ENCODE peak calls at places on chromosomes 5 and 9, in six cellular contexts. H is CD8-positive, alpha-beta T cell; A is breast epithelium; N is OCI-LY7; F is kidney; R is right cardiac atrium. W is an unnamed sample.

GRCh38 chr9:89425024-89425805 is 72.7 kb downstream of the SEMA4D start:
- DNase-seq in N (no peak), F (no peak), A (no peak), H (no peak), R (no peak), W (no peak)

GRCh38 chr9:83999141-83999918 is 18.7 kb downstream of the RMI1 start:
- DNase-seq in N (no peak), A (no peak), F (no peak), H (no peak), R (no peak), W (no peak)

GRCh38 chr9:32968101-32969011 is 33.1 kb downstream of the APTX start:
- DNase-seq in A (peak; percentile 22), F (no peak), H (peak; percentile 37), R (peak; percentile 44), N (peak; percentile 64), W (no peak)

GRCh38 chr9:38708759-38709158 is 11.2 kb downstream of the FAM240B start:
- DNase-seq in N (no peak), R (no peak), H (no peak), F (no peak), A (no peak), W (no peak)

GRCh38 chr5:175378444-175379028 is 65.4 kb downstream of the DRD1 start:
- DNase-seq in R (no peak), N (no peak), F (no peak), H (no peak), A (no peak), W (no peak)

GRCh38 chr5:1759378-1759970 is 40.2 kb downstream of the MRPL36 start:
- DNase-seq in N (no peak), R (no peak), A (no peak), F (no peak), H (no peak), W (no peak)

GRCh38 chr5:139197710-139198669 is at the start of gene SIL1:
- DNase-seq in F (peak; percentile 99), A (peak; percentile 96), N (peak; percentile 96), H (peak; percentile 96), R (peak; percentile 98), W (peak; percentile 94)

GRCh38 chr9:126697350-126697749 is 83.6 kb downstream of the LMX1B start:
- DNase-seq in H (no peak), N (no peak), R (no peak), F (peak; percentile 48), A (no peak), W (no peak)

GRCh38 chr5:134090482-134090881 is 24.0 kb upstream of the TCF7 start:
- DNase-seq in H (peak; percentile 86), R (no peak), A (no peak), N (peak; percentile 45), F (no peak), W (no peak)

GRCh38 chr9:131876486-131876885 is 136.6 kb upstream of the RAPGEF1 start:
- DNase-seq in N (no peak), F (peak; percentile 40), A (no peak), H (no peak), R (no peak), W (no peak)

GRCh38 chr9:35563791-35564197 is 41.3 kb upstream of the TESK1 start:
- DNase-seq in N (no peak), H (no peak), R (peak; percentile 65), F (peak; percentile 78), A (peak; percentile 30), W (no peak)

GRCh38 chr9:38256461-38256860 is 136.0 kb upstream of the ALDH1B1 start:
- DNase-seq in R (no peak), N (no peak), H (no peak), A (no peak), F (no peak), W (no peak)

GRCh38 chr5:112628219-112628618 is 109.5 kb upstream of the APC start:
- DNase-seq in R (no peak), A (no peak), H (no peak), N (no peak), F (no peak), W (no peak)

GRCh38 chr9:131255731-131256197 is 20.5 kb downstream of the FAM78A start:
- DNase-seq in A (no peak), F (no peak), R (peak; percentile 10), N (no peak), H (no peak), W (no peak)

GRCh38 chr9:98215821-98216220 is 23.4 kb upstream of the CORO2A start:
- DNase-seq in F (peak; percentile 43), N (peak; percentile 32), A (no peak), R (no peak), H (no peak), W (no peak)

GRCh38 chr9:3527653-3527960 is 1.8 kb upstream of the RFX3 start:
- DNase-seq in N (peak; percentile 19), R (no peak), H (no peak), F (no peak), A (no peak), W (no peak)

GRCh38 chr5:165404917-165405316 is 1899.5 kb downstream of the MAT2B start:
- DNase-seq in N (no peak), R (no peak), A (no peak), F (no peak), H (no peak), W (no peak)

GRCh38 chr5:139611703-139612584 is 36.2 kb upstream of the CXXC5 start:
- DNase-seq in A (no peak), R (no peak), F (no peak), N (no peak), H (no peak), W (no peak)

GRCh38 chr5:58849995-58850667 is 267.3 kb downstream of the RAB3C start:
- DNase-seq in A (no peak), H (no peak), F (no peak), R (no peak), N (peak; percentile 33), W (no peak)

GRCh38 chr5:140054086-140054689 is 11.1 kb upstream of the NRG2 start:
- DNase-seq in H (no peak), A (no peak), N (no peak), R (no peak), F (no peak), W (no peak)

GRCh38 chr5:137758719-137759312 is 4.7 kb upstream of the HNRNPA0 start:
- DNase-seq in N (no peak), F (no peak), A (no peak), H (no peak), R (no peak), W (no peak)

GRCh38 chr9:7592321-7593319 is 207.0 kb downstream of the DMAC1 start:
- DNase-seq in N (no peak), A (no peak), F (no peak), H (no peak), R (no peak), W (no peak)

GRCh38 chr5:132471944-132472343 is 18.6 kb downstream of the IRF1 start:
- DNase-seq in F (peak; percentile 59), R (no peak), H (no peak), A (no peak), N (no peak), W (no peak)

GRCh38 chr5:154712518-154713437 is 42.4 kb upstream of the LARP1 start:
- DNase-seq in H (no peak), F (peak; percentile 80), N (no peak), A (peak; percentile 41), R (no peak), W (no peak)

GRCh38 chr9:107674252-107674936 is 184.8 kb upstream of the KLF4 start:
- DNase-seq in A (no peak), H (no peak), N (no peak), F (no peak), R (no peak), W (no peak)

GRCh38 chr5:175746851-175747250 is 89.0 kb downstream of the HRH2 start:
- DNase-seq in R (no peak), F (no peak), A (no peak), H (no peak), N (no peak), W (no peak)

DNA sequence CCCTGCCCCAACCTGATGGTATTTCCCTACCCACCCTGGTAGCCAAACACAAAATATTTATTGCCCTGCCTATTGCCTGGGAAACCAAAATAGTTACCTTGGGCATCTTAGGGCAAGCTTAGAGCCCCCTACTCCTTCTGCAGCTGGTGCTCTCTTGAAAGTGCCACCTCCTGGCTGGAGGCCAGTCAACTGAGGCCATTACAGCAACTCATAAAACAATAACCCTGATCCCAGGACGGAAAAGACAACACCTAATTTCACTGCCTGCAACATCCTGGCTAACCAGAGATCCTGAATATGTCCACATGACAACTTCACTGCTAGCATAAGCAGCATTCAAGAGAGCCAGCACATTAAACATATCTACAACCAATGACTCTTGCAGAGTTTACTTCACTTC is 38.7 kb downstream of the MTAP start:
- DNase-seq in N (no peak), R (no peak), F (no peak), H (no peak), A (no peak), W (no peak)
- H3K9me3 ChIP-seq in N (peaks cover 46% of the 10 kb centered on the region), R (no peaks in the 10 kb centered on the region), F (no peaks in the 10 kb centered on the region), H (no peaks in the 10 kb centered on the region), A (no peaks in the 10 kb centered on the region), W (no peaks in the 10 kb centered on the region)

DNA sequence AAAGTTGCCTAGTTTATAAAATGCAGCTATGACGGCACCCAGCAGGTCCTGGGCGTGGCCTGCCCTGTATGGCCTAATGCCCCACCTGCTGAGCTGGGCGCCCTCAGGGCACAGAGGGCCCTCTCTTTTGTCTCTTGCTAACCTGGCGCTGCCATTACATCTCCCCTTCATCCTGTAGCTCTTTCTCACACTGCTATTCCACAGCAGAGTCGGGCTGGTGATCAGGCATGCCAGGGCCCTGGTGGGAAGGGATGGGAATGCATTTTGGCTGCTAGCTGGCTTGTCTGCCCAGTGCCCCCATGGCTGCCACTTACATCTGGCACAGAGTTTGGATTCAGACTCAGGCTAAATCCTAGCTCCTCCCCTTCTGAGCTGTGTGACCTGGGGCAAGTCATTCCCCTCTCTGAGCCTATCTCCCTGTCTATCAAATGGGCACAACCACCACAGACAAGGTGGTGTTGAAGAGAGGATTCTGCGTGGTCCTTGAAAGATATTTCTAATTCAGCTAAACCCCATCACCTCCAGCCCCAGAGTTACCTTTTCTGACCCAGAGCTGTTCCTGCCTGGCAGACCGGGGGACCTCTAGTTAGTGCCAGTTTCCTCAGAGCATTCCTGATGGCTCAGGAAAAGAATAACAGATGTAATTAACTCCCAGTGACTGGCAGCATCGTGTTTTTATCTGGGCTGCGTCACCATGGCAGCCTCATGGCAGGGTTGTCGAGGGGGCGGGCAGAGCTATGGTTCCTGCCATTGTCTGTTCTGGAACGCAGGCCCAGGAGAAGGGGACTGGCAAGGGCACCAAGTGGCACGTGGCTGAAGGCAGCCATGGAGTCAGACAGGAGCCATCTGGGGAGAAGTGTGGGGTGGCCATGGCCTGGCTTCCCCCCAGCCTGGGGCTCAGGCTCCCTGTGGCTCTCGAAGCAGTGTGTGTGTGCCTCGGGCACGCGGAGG is 6.3 kb downstream of the PRR7 start:
- DNase-seq in N (no peak), F (no peak), H (no peak), A (no peak), R (no peak), W (no peak)
- H3K4me1 ChIP-seq in N (peaks cover 43% of the 10 kb centered on the region), F (peaks cover 14% of the 10 kb centered on the region), H (peaks cover 19% of the 10 kb centered on the region), A (no peaks in the 10 kb centered on the region), R (no peaks in the 10 kb centered on the region), W (peaks cover 28% of the 10 kb centered on the region)

GRCh38 chr5:141437208-141437607 is 6.9 kb downstream of the PCDHGA12 start:
- DNase-seq in F (no peak), N (no peak), A (no peak), R (no peak), H (no peak), W (no peak)
- H3K9me3 ChIP-seq in F (peaks cover 10% of the 10 kb centered on the region), N (no peaks in the 10 kb centered on the region), A (peaks cover 90% of the 10 kb centered on the region), R (no peaks in the 10 kb centered on the region), H (no peaks in the 10 kb centered on the region), W (peaks cover 1% of the 10 kb centered on the region)

DNA sequence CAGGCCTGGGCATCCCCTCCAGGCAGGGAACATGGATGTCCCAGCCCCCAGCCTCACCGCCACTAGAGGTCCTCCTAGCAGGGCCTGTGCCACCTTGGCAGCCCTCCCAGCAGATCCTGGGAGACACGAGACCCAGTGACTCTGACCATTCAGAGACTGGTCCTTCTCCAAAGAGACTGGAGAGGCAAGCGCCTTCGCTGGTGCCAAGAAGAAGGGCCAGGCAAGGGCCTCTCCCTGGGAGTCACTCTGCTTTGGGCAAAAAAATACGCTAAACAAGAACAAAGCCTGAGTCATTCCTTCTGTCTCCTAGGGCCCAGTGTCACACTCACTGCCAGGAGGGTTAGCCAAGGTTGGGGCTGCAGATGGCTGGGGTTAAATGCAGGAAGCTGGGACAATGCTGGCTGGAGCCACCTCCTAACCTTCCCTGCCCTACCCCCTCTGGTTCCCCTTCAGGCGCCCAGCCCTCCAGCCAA is 35.3 kb upstream of the SMIM23 start:
- DNase-seq in N (peak; percentile 5), F (no peak), A (no peak), H (no peak), R (peak; percentile 79), W (no peak)
- H3K4me1 ChIP-seq in N (no peaks in the 10 kb centered on the region), F (no peaks in the 10 kb centered on the region), A (no peaks in the 10 kb centered on the region), H (no peaks in the 10 kb centered on the region), R (peaks cover 7% of the 10 kb centered on the region), W (no peaks in the 10 kb centered on the region)

W was measured in effector memory CD4-positive, alpha-beta T cell.